ENCODE peak calls at places on chromosome 20, in four cellular contexts. X is left ventricle myocardium superior, Z is D721Med, D is lung microvascular endothelial cell. G is an unnamed sample.

GRCh38 chr20:51596656-51597388 is 54.3 kb upstream of the NFATC2 start:
- DNase-seq in X (no peak), Z (no peak), D (no peak), G (no peak)

GRCh38 chr20:25584905-25585704 is at the start of gene NINL:
- DNase-seq in X (peak), Z (peak), D (peak), G (peak)

GRCh38 chr20:20690676-20691476 is 21.6 kb downstream of the RALGAPA2 start:
- DNase-seq in X (no peak), Z (no peak), D (no peak), G (no peak)

GRCh38 chr20:57106030-57106682 is 160.3 kb downstream of the BMP7 start:
- DNase-seq in X (no peak), Z (no peak), D (no peak), G (no peak)

GRCh38 chr20:13870349-13870748 is 85.5 kb downstream of the NDUFAF5 start:
- DNase-seq in X (no peak), Z (no peak), D (no peak), G (no peak)

GRCh38 chr20:62219992-62220665 is at the start of gene HRH3:
- DNase-seq in X (peak), Z (peak), D (peak), G (peak)

GRCh38 chr20:36634342-36634741 is 11.7 kb downstream of the SLA2 start:
- DNase-seq in X (no peak), Z (no peak), D (no peak), G (no peak)

GRCh38 chr20:62367483-62368302 is 581 bp upstream of the LAMA5 start:
- DNase-seq in X (peak), Z (no peak), D (no peak), G (no peak)

GRCh38 chr20:6685181-6685582 is 82.3 kb upstream of the BMP2 start:
- DNase-seq in X (no peak), Z (no peak), D (peak), G (peak)

GRCh38 chr20:53077373-53078205 is 105.4 kb downstream of the TSHZ2 start:
- DNase-seq in X (no peak), Z (no peak), D (peak), G (peak)

GRCh38 chr20:19712737-19713260 is 45.3 kb upstream of the RIN2 start:
- DNase-seq in X (no peak), Z (no peak), D (peak), G (no peak)

GRCh38 chr20:62822788-62823651 is 6.2 kb downstream of the COL9A3 start:
- DNase-seq in X (no peak), Z (peak), D (peak), G (peak)

GRCh38 chr20:2892376-2892775 is 19.1 kb downstream of the PTPRA start:
- DNase-seq in X (no peak), Z (no peak), D (no peak), G (no peak)

GRCh38 chr20:37821691-37822655 is 81.0 kb upstream of the VSTM2L start:
- DNase-seq in X (no peak), Z (no peak), D (peak), G (peak)

GRCh38 chr20:37877832-37878772 is 24.8 kb upstream of the VSTM2L start:
- DNase-seq in X (no peak), Z (no peak), D (no peak), G (no peak)

GRCh38 chr20:50561379-50562078 is 51.3 kb downstream of the PTPN1 start:
- DNase-seq in X (no peak), Z (no peak), D (peak), G (peak)

GRCh38 chr20:682123-682522 is 6.5 kb upstream of the SCRT2 start:
- DNase-seq in X (no peak), Z (no peak), D (no peak), G (no peak)

GRCh38 chr20:56554869-56555268 is 21.8 kb downstream of the FAM209B start:
- DNase-seq in X (no peak), Z (no peak), D (peak), G (peak)

GRCh38 chr20:34703573-34704176 is 469 bp upstream of the TP53INP2 start:
- DNase-seq in X (peak), Z (no peak), D (peak), G (peak)

GRCh38 chr20:10613911-10614310 is 59.9 kb downstream of the JAG1 start:
- DNase-seq in X (no peak), Z (no peak), D (no peak), G (no peak)

GRCh38 chr20:53255102-53255710 is 283.0 kb downstream of the TSHZ2 start:
- DNase-seq in X (no peak), Z (no peak), D (no peak), G (no peak)

GRCh38 chr20:24798930-24799705 is 150.0 kb upstream of the CST7 start:
- DNase-seq in X (no peak), Z (no peak), D (no peak), G (peak)

GRCh38 chr20:58669287-58670006 is 18.4 kb downstream of the STX16 start:
- DNase-seq in X (no peak), Z (no peak), D (no peak), G (no peak)

GRCh38 chr20:24701027-24701426 is 231.6 kb downstream of the SYNDIG1 start:
- DNase-seq in X (no peak), Z (no peak), D (no peak), G (no peak)

GRCh38 chr20:44495257-44495656 is 19.6 kb downstream of the TTPAL start:
- DNase-seq in X (no peak), Z (no peak), D (no peak), G (peak)

GRCh38 chr20:57243480-57244220 is 22.8 kb downstream of the BMP7 start:
- DNase-seq in X (no peak), Z (no peak), D (no peak), G (no peak)

GRCh38 chr20:46157625-46158024 is 39.5 kb downstream of the CD40 start:
- DNase-seq in X (no peak), Z (no peak), D (no peak), G (no peak)

GRCh38 chr20:56788041-56788670 is 159.1 kb downstream of the TFAP2C start:
- DNase-seq in X (no peak), Z (no peak), D (peak), G (peak)

GRCh38 chr20:11766961-11767360 is 150.7 kb upstream of the BTBD3 start:
- DNase-seq in X (no peak), Z (no peak), D (no peak), G (no peak)

GRCh38 chr20:43238833-43239232 is 49.1 kb upstream of the PTPRT start:
- DNase-seq in X (no peak), Z (no peak), D (peak), G (no peak)

GRCh38 chr20:59382907-59383306 is 82.5 kb downstream of the EDN3 start:
- DNase-seq in X (no peak), Z (no peak), D (no peak), G (no peak)

GRCh38 chr20:48456361-48457184 is 371.2 kb downstream of the PREX1 start:
- DNase-seq in X (no peak), Z (no peak), D (no peak), G (no peak)

GRCh38 chr20:52313335-52313963 is 121.9 kb upstream of the ZFP64 start:
- DNase-seq in X (no peak), Z (no peak), D (peak), G (peak)

GRCh38 chr20:17202668-17203067 is 24.2 kb upstream of the PCSK2 start:
- DNase-seq in X (no peak), Z (no peak), D (no peak), G (peak)

GRCh38 chr20:57079016-57080005 is 187.1 kb downstream of the BMP7 start:
- DNase-seq in X (no peak), Z (no peak), D (no peak), G (no peak)

GRCh38 chr20:37285664-37286374 is 3.6 kb upstream of the MANBAL start:
- DNase-seq in X (no peak), Z (no peak), D (no peak), G (no peak)

GRCh38 chr20:46618316-46619110 is 32.7 kb downstream of the SLC13A3 start:
- DNase-seq in X (no peak), Z (no peak), D (no peak), G (peak)

G was measured in kidney tubule cell.